ENCODE peak calls at places on chromosome 10, in four cellular contexts. W is transverse colon, B is AG04449, G is epithelial cell of esophagus. V is an unnamed sample.

GRCh38 chr10:47187592-47187991 is 112.4 kb upstream of the GDF10 start:
- DNase-seq in G (no peak), W (no peak), B (no peak), V (no peak)

GRCh38 chr10:22927661-22928403 is at the start of gene ARMC3:
- DNase-seq in W (peak; percentile 38), B (no peak), G (peak; percentile 37), V (peak; percentile 12)

GRCh38 chr10:36038316-36038715 is 396.2 kb upstream of the FZD8 start:
- DNase-seq in W (no peak), B (no peak), G (no peak), V (no peak)

GRCh38 chr10:110447886-110448285 is 49.8 kb upstream of the DUSP5 start:
- DNase-seq in G (no peak), B (no peak), W (no peak), V (no peak)

GRCh38 chr10:69106900-69107511 is 17.0 kb upstream of the VPS26A start:
- DNase-seq in G (no peak), B (no peak), W (no peak), V (no peak)

GRCh38 chr10:46516660-46517416 is 39.6 kb downstream of the GPRIN2 start:
- DNase-seq in W (peak; percentile 8), G (peak; percentile 82), B (peak; percentile 72), V (peak; percentile 92)

GRCh38 chr10:94989192-94989591 is 50.7 kb downstream of the CYP2C9 start:
- DNase-seq in G (no peak), W (no peak), B (no peak), V (no peak)

GRCh38 chr10:31242902-31243301 is 76.1 kb upstream of the ZEB1 start:
- DNase-seq in G (peak; percentile 56), B (peak; percentile 60), W (no peak), V (peak; percentile 94)

GRCh38 chr10:49394933-49395740 is 752 bp downstream of the DRGX start:
- DNase-seq in B (no peak), W (no peak), G (no peak), V (no peak)

GRCh38 chr10:34906021-34906965 is 91.2 kb upstream of the PARD3 start:
- DNase-seq in W (no peak), B (no peak), G (peak; percentile 96), V (no peak)

GRCh38 chr10:29881336-29881751 is 178.0 kb downstream of the JCAD start:
- DNase-seq in G (no peak), B (no peak), W (no peak), V (no peak)

GRCh38 chr10:80471009-80471408 is 16.9 kb downstream of the TSPAN14 start:
- DNase-seq in B (no peak), G (peak; percentile 99), W (no peak), V (no peak)

GRCh38 chr10:86013568-86013967 is 353.0 kb downstream of the GRID1 start:
- DNase-seq in G (no peak), W (no peak), B (no peak), V (no peak)

GRCh38 chr10:110209926-110210662 is 2.7 kb downstream of the MXI1 start:
- DNase-seq in W (peak; percentile 64), B (no peak), G (peak; percentile 56), V (peak; percentile 60)

GRCh38 chr10:30591249-30591670 is 38.3 kb downstream of the LYZL2 start:
- DNase-seq in W (peak; percentile 29), B (no peak), G (peak; percentile 61), V (peak; percentile 49)

GRCh38 chr10:9229702-9230101 is 1175.2 kb downstream of the GATA3 start:
- DNase-seq in G (no peak), W (no peak), B (no peak), V (no peak)

GRCh38 chr10:22230331-22230833 is 12.6 kb upstream of the EBLN1 start:
- DNase-seq in G (peak; percentile 61), W (no peak), B (no peak), V (peak; percentile 28)

GRCh38 chr10:43913676-43914235 is 265.1 kb upstream of the ZNF32 start:
- DNase-seq in B (no peak), W (no peak), G (no peak), V (no peak)

GRCh38 chr10:18418579-18419210 is 232.7 kb downstream of the NSUN6 start:
- DNase-seq in W (no peak), G (no peak), B (no peak), V (no peak)

GRCh38 chr10:43254881-43255643 is 11.8 kb downstream of the RASGEF1A start:
- DNase-seq in B (no peak), W (no peak), G (no peak), V (no peak)

GRCh38 chr10:95478935-95479334 is 82.2 kb downstream of the SORBS1 start:
- DNase-seq in B (no peak), W (no peak), G (no peak), V (no peak)

GRCh38 chr10:27252267-27253000 is 11.8 kb upstream of the ACBD5 start:
- DNase-seq in G (peak; percentile 64), B (no peak), W (peak; percentile 83), V (peak; percentile 65)

GRCh38 chr10:125083576-125083920 is 76.8 kb downstream of the CTBP2 start:
- DNase-seq in W (no peak), G (no peak), B (peak; percentile 69), V (peak; percentile 94)

GRCh38 chr10:125261491-125262186 is 101.3 kb upstream of the CTBP2 start:
- DNase-seq in B (no peak), G (no peak), W (no peak), V (no peak)

GRCh38 chr10:78196964-78197363 is 163.3 kb downstream of the RPS24 start:
- DNase-seq in B (peak; percentile 49), W (no peak), G (peak; percentile 97), V (peak; percentile 67)

GRCh38 chr10:127496045-127496444 is 53.1 kb upstream of the NPS start:
- DNase-seq in G (no peak), W (no peak), B (no peak), V (no peak)

GRCh38 chr10:22174442-22174841 is 43.4 kb downstream of the EBLN1 start:
- DNase-seq in W (no peak), B (no peak), G (no peak), V (no peak)

GRCh38 chr10:7260412-7260900 is 150.4 kb downstream of the SFMBT2 start:
- DNase-seq in G (peak; percentile 54), W (peak; percentile 44), B (peak; percentile 19), V (peak; percentile 89)

GRCh38 chr10:89923661-89924060 is 222.3 kb downstream of the KIF20B start:
- DNase-seq in W (no peak), B (no peak), G (peak; percentile 63), V (no peak)

GRCh38 chr10:80137031-80137712 is 4.6 kb downstream of the PLAC9 start:
- DNase-seq in W (no peak), G (no peak), B (no peak), V (peak; percentile 92)

GRCh38 chr10:69883256-69883655 is 81.5 kb downstream of the COL13A1 start:
- DNase-seq in B (no peak), W (peak; percentile 46), G (peak; percentile 68), V (no peak)

GRCh38 chr10:14456218-14456869 is 125.6 kb upstream of the FRMD4A start:
- DNase-seq in B (no peak), W (no peak), G (no peak), V (no peak)

GRCh38 chr10:110733256-110733952 is 89.3 kb downstream of the RBM20 start:
- DNase-seq in G (no peak), B (no peak), W (no peak), V (no peak)

GRCh38 chr10:48231699-48232315 is 42.7 kb downstream of the FRMPD2 start:
- DNase-seq in G (peak; percentile 35), B (no peak), W (no peak), V (no peak)

GRCh38 chr10:20747782-20748181 is 149.3 kb downstream of the NEBL start:
- DNase-seq in W (no peak), B (no peak), G (no peak), V (no peak)

GRCh38 chr10:88106348-88106747 is 242.9 kb downstream of the PTEN start:
- DNase-seq in B (no peak), W (no peak), G (no peak), V (no peak)

GRCh38 chr10:108375691-108376090 is 1211.2 kb upstream of the SORCS1 start:
- DNase-seq in B (no peak), G (peak; percentile 91), W (no peak), V (peak; percentile 71)

GRCh38 chr10:13560597-13560996 is 26.2 kb upstream of the PRPF18 start:
- DNase-seq in B (no peak), G (no peak), W (no peak), V (peak; percentile 1)

GRCh38 chr10:119644994-119645393 is 6.2 kb upstream of the BAG3 start:
- DNase-seq in B (no peak), W (no peak), G (no peak), V (no peak)
- H3K4me3 ChIP-seq in B (no peak overlapping the region), W (no peak overlapping the region), G (no peak overlapping the region), V (no peak overlapping the region)

DNA sequence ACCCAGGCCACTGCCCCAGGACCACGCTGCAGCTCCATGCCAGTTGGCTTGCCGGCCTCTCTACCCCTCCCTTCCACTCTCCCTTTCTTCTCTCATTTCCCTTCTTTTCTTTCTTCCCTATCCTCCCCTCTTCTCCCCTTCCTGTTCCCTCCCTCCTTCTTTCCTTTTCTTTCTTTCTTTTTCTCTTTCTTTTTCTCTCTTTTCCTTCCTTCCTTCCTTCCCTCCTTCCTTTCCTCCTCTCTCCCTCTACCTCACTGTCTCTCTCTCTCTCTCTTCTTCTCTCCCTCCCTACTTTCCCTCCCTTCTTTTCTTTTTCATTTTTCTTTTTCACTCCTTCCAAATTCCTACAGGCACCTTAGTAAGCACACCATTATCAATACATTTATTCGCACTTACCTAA is 30.3 kb upstream of the R3HCC1L start:
- DNase-seq in W (no peak), B (no peak), G (no peak), V (no peak)
- TF ChIP-seq CTCF in W (no peak), B (no peak), G (no peak), V (no peak)

GRCh38 chr10:5945203-5945534 is 32.2 kb downstream of the IL15RA start:
- DNase-seq in W (no peak), B (no peak), G (no peak), V (no peak)
- H3K4me3 ChIP-seq in W (no peak overlapping the region), B (no peak overlapping the region), G (no peak overlapping the region), V (peak overlapping the region; percentile 52)

GRCh38 chr10:121127151-121127906 is 276.2 kb downstream of the WDR11 start:
- DNase-seq in W (no peak), G (no peak), B (no peak), V (no peak)
- TF ChIP-seq CTCF in W (no peak), G (no peak), B (no peak), V (no peak)

DNA sequence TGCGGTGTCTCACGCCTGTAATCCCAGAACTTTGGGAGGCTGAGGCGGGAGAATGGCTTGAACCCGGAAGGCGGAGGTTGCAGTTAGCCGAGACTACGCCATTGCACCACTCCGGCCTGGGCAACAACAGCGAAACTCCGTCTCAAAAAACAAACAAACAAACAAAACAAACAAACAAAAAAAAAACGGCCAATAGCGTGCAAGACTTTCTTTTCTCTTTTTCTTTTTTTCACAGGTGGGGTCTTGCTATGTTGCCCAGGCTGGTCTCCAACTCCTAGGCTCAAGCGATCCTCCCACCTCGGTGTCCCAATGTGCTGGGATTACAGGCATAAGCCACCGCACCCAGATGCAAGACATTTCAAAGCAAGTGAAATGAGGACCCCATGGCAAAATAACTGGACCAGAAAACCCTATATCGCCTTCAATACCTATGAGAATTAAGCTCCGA is 1.6 kb downstream of the PSAP start:
- DNase-seq in B (no peak), G (no peak), W (no peak), V (no peak)
- H3K4me3 ChIP-seq in B (peak overlapping the region; percentile 37), G (peak overlapping the region; percentile 98), W (no peak overlapping the region), V (no peak overlapping the region)